ENCODE peak calls at places on chromosomes 16 and 17, in eight cellular contexts. X, J, P, G, R, Q, V and Y are unnamed samples.

GRCh38 chr17:82267575-82268379 is 5.7 kb downstream of the CSNK1D start:
- DNase-seq in X (peak; percentile 87), J (peak; percentile 96), P (peak; percentile 71), G (peak; percentile 99), R (no peak), Q (peak; percentile 95), V (peak; percentile 94), Y (peak; percentile 94)

GRCh38 chr17:79529661-79530081 is 81.2 kb downstream of the RBFOX3 start:
- DNase-seq in X (no peak), J (no peak), P (no peak), G (peak; percentile 15), R (no peak), Q (no peak), V (no peak), Y (peak; percentile 26)

GRCh38 chr17:70855401-70856054 is 686.2 kb downstream of the KCNJ2 start:
- DNase-seq in X (no peak), J (peak; percentile 92), P (peak; percentile 25), G (no peak), R (no peak), Q (no peak), V (peak; percentile 11), Y (no peak)

GRCh38 chr16:89045881-89046280 is 47.8 kb upstream of the ACSF3 start:
- DNase-seq in X (no peak), J (no peak), P (no peak), G (no peak), R (no peak), Q (peak; percentile 8), V (no peak), Y (no peak)

GRCh38 chr16:84630446-84631152 is 12.7 kb upstream of the COTL1 start:
- DNase-seq in X (no peak), J (no peak), P (no peak), G (no peak), R (no peak), Q (no peak), V (no peak), Y (no peak)

GRCh38 chr16:1469693-1470201 is 5.1 kb downstream of the CLCN7 start:
- DNase-seq in X (no peak), J (no peak), P (no peak), G (no peak), R (no peak), Q (peak; percentile 68), V (no peak), Y (peak; percentile 58)

GRCh38 chr16:518858-519257 is 8.7 kb upstream of the CAPN15 start:
- DNase-seq in X (no peak), J (no peak), P (no peak), G (no peak), R (no peak), Q (no peak), V (no peak), Y (peak; percentile 31)

GRCh38 chr16:10922328-10923145 is 19.7 kb downstream of the DEXI start:
- DNase-seq in X (peak; percentile 82), J (peak; percentile 36), P (no peak), G (peak; percentile 93), R (no peak), Q (peak; percentile 90), V (peak; percentile 54), Y (peak; percentile 87)

GRCh38 chr17:8089728-8090127 is 2.2 kb upstream of the ALOX12B start:
- DNase-seq in X (no peak), J (no peak), P (no peak), G (peak; percentile 15), R (no peak), Q (no peak), V (no peak), Y (no peak)

GRCh38 chr16:48295493-48296281 is 48.3 kb upstream of the ABCC11 start:
- DNase-seq in X (no peak), J (no peak), P (peak; percentile 63), G (no peak), R (no peak), Q (no peak), V (no peak), Y (no peak)
- H3K36me3 ChIP-seq in X (peaks cover 5% of the 10 kb centered on the region), J (no peaks in the 10 kb centered on the region), P (peaks cover 6% of the 10 kb centered on the region), G (peaks cover 61% of the 10 kb centered on the region), R (peaks cover 17% of the 10 kb centered on the region), Q (peaks cover 49% of the 10 kb centered on the region), V (peaks cover 25% of the 10 kb centered on the region), Y (peaks cover 61% of the 10 kb centered on the region)

DNA sequence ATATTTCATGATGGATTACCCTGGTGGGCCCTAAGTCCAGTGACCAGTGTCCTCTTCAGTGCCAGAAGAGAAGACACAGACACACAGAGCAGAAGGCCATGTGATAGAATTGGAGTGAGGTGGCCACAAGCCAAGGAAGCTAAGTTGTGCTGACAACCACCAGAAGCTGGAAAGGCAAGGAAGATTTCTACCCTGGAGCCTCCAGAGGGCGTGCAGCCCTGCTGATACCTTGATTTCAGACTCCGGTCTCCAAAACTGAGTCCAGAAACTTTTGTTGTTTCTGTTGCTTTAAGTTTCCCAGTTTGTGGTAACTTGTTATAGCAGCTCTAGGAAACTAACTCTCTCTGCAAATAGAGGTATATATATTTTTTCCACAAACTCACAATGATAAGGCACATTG is 396.6 kb upstream of the ASIC2 start:
- DNase-seq in X (no peak), J (no peak), P (no peak), G (no peak), R (no peak), Q (no peak), V (no peak), Y (no peak)
- TF ChIP-seq CTCF in X (no peak), J (no peak), P (no peak), G (no peak), R (no peak), Q (no peak), V (no peak), Y (no peak)

GRCh38 chr17:10123093-10123492 is 75.3 kb downstream of the GAS7 start:
- DNase-seq in X (no peak), J (no peak), P (no peak), G (no peak), R (no peak), Q (no peak), V (no peak), Y (no peak)
- H3K36me3 ChIP-seq in X (no peaks in the 10 kb centered on the region), J (no peaks in the 10 kb centered on the region), P (no peaks in the 10 kb centered on the region), G (no peaks in the 10 kb centered on the region), R (no peaks in the 10 kb centered on the region), Q (no peaks in the 10 kb centered on the region), V (no peaks in the 10 kb centered on the region), Y (no peaks in the 10 kb centered on the region)

GRCh38 chr16:81446318-81447275 is 2.0 kb downstream of the CMIP start:
- DNase-seq in X (no peak), J (no peak), P (peak; percentile 72), G (no peak), R (no peak), Q (no peak), V (no peak), Y (no peak)

GRCh38 chr16:81444448-81445121 is at the start of gene CMIP:
- DNase-seq in X (no peak), J (peak; percentile 72), P (peak; percentile 78), G (peak; percentile 91), R (peak; percentile 83), Q (peak; percentile 94), V (peak; percentile 88), Y (peak; percentile 92)

GRCh38 chr16:81443688-81444447 is 740 bp upstream of the CMIP start:
- DNase-seq in X (no peak), J (no peak), P (no peak), G (peak; percentile 70), R (no peak), Q (peak; percentile 79), V (no peak), Y (peak; percentile 67)

GRCh38 chr16:81445926-81446317 is 1.3 kb downstream of the CMIP start:
- DNase-seq in X (no peak), J (no peak), P (peak; percentile 33), G (no peak), R (no peak), Q (no peak), V (no peak), Y (no peak)

DNA sequence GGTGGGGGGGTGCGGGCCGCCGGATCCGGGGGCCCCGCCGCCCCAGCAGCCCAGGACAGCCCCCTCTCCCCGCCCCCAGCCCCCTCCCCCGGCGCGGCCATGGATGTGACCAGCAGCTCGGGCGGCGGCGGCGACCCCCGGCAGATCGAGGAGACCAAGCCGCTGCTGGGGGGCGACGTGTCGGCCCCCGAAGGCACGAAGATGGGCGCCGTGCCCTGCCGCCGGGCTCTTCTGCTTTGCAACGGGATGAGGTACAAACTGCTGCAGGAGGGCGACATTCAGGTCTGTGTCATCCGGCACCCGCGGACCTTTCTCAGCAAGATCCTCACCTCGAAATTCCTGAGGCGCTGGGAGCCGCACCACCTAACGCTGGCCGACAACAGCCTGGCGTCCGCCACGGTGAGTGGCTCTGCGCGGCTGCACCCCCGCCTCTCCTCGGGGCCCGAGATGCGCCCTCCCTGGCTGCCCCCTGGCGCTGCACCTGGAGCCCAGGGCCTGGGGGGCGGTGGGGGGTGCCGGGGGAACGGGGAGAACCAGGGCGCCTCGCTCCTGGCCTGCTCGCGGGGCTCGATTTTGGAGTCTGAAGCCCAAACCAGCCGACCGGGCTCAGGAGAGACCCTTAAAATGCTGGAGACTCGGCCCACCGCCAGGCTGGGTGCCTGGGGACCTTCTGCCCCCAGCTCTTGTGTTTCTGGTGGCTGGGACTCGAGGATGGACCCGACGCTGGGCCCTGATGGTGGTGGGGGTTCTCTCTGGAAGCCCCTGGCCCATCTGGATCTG is 725 bp downstream of the CMIP start:
- DNase-seq in X (no peak), J (no peak), P (no peak), G (peak; percentile 64), R (peak; percentile 22), Q (peak; percentile 84), V (no peak), Y (peak; percentile 73)
- TF ChIP-seq CTCF in X (peak; percentile 15), J (no peak), P (peak; percentile 12), G (no peak), R (peak; percentile 31), Q (peak; percentile 36), V (peak; percentile 23), Y (peak; percentile 46)

GRCh38 chr16:23080329-23080728 is 68.9 kb downstream of the USP31 start:
- DNase-seq in X (no peak), J (no peak), P (no peak), G (no peak), R (no peak), Q (no peak), V (no peak), Y (no peak)

GRCh38 chr16:23082161-23082788 is 67.0 kb downstream of the USP31 start:
- DNase-seq in X (no peak), J (no peak), P (no peak), G (no peak), R (no peak), Q (no peak), V (no peak), Y (no peak)

GRCh38 chr16:23080747-23081146 is 68.5 kb downstream of the USP31 start:
- DNase-seq in X (no peak), J (no peak), P (no peak), G (no peak), R (no peak), Q (no peak), V (no peak), Y (no peak)

GRCh38 chr16:23081675-23082119 is 67.6 kb downstream of the USP31 start:
- DNase-seq in X (no peak), J (no peak), P (no peak), G (no peak), R (no peak), Q (no peak), V (peak; percentile 24), Y (no peak)

GRCh38 chr16:23079683-23080221 is 69.5 kb downstream of the USP31 start:
- DNase-seq in X (no peak), J (no peak), P (peak; percentile 60), G (no peak), R (no peak), Q (no peak), V (no peak), Y (no peak)
- H3K36me3 ChIP-seq in X (peaks cover 13% of the 10 kb centered on the region), J (peaks cover 2% of the 10 kb centered on the region), P (no peaks in the 10 kb centered on the region), G (peaks cover 73% of the 10 kb centered on the region), R (peaks cover 26% of the 10 kb centered on the region), Q (peaks cover 59% of the 10 kb centered on the region), V (peaks cover 8% of the 10 kb centered on the region), Y (peaks cover 51% of the 10 kb centered on the region)